ENCODE peak calls at places on chromosomes 13 and 19, in five cellular contexts. M is stimulated activated CD4-positive, alpha-beta T cell treated with anti-CD3 and anti-CD28 coated beads, TNF-alpha, amount 100 ng/mL, for 48 hours; F is activated CD4-positive, alpha-beta T cell treated with anti-CD3 and anti-CD28 coated beads, Interleukin-2, amount 10 ng/mL, durations not matched to agents 7 days and 5 days; J is activated T-helper 1 cell treated with anti-CD3 and anti-CD28 coated beads, Interleukin-12 subunit alpha, Interleukin-12 subunit beta, Interleukin-2, Interleukin-4 antibody, amounts not matched to agents 30 ng/mL and 10 ng/mL and 1 ng/mL, durations not matched to agents 14 hours and 24 hours and 36 hours; Z is BE2C. N is an unnamed sample.
A peak's percentile ranks its signal among the peaks of the same experiment; 100 is the strongest.

GRCh38 chr13:113991676-113992179 is 17.9 kb upstream of the C13orf46 start:
- DNase-seq in M (no peak), F (no peak), J (no peak), Z (no peak), N (no peak)

GRCh38 chr19:7645159-7645558 is 8.2 kb downstream of the STXBP2 start:
- DNase-seq in M (no peak), F (no peak), J (no peak), Z (no peak), N (no peak)

GRCh38 chr19:12611361-12611699 is 610 bp downstream of the ZNF791 start:
- DNase-seq in M (no peak), F (peak; percentile 12), J (no peak), Z (peak; percentile 65), N (peak; percentile 79)

GRCh38 chr13:95447766-95448165 is 104.8 kb upstream of the CLDN10 start:
- DNase-seq in M (no peak), F (no peak), J (no peak), Z (no peak), N (no peak)

GRCh38 chr13:36261011-36261410 is 36.6 kb downstream of the CCDC169 start:
- DNase-seq in M (no peak), F (no peak), J (no peak), Z (no peak), N (no peak)

GRCh38 chr13:34153428-34154180 is 335.7 kb downstream of the RFC3 start:
- DNase-seq in M (no peak), F (no peak), J (no peak), Z (peak; percentile 19), N (no peak)

GRCh38 chr13:19984430-19985218 is 26.1 kb downstream of the ZMYM2 start:
- DNase-seq in M (no peak), F (peak; percentile 12), J (no peak), Z (no peak), N (peak; percentile 19)

GRCh38 chr13:98476106-98476505 is 100.8 kb downstream of the STK24 start:
- DNase-seq in M (peak; percentile 51), F (peak; percentile 65), J (peak; percentile 56), Z (no peak), N (no peak)

GRCh38 chr13:20609145-20609544 is 42.2 kb downstream of the IFT88 start:
- DNase-seq in M (no peak), F (no peak), J (no peak), Z (no peak), N (no peak)

GRCh38 chr19:4800591-4801081 is 9.1 kb downstream of the FEM1A start:
- DNase-seq in M (no peak), F (no peak), J (no peak), Z (no peak), N (no peak)

GRCh38 chr19:10388957-10389356 is 8.6 kb upstream of the TYK2 start:
- DNase-seq in M (peak; percentile 77), F (peak; percentile 80), J (peak; percentile 61), Z (peak; percentile 87), N (peak; percentile 82)

GRCh38 chr19:4556574-4557185 is 2.8 kb downstream of the SEMA6B start:
- DNase-seq in M (peak; percentile 42), F (peak; percentile 14), J (no peak), Z (peak; percentile 87), N (peak; percentile 33)

GRCh38 chr19:58562126-58563033 is 4.0 kb upstream of the UBE2M start:
- DNase-seq in M (no peak), F (peak; percentile 46), J (no peak), Z (peak; percentile 51), N (no peak)

GRCh38 chr13:65555973-65556372 is 1674.2 kb downstream of the PCDH9 start:
- DNase-seq in M (no peak), F (no peak), J (no peak), Z (peak; percentile 62), N (no peak)

GRCh38 chr19:5037936-5038335 is 69.0 kb downstream of the KDM4B start:
- DNase-seq in M (no peak), F (no peak), J (no peak), Z (peak; percentile 91), N (no peak)

GRCh38 chr19:17679526-17680234 is 8.5 kb downstream of the UNC13A start:
- DNase-seq in M (no peak), F (no peak), J (no peak), Z (no peak), N (no peak)

GRCh38 chr13:21435231-21435630 is 23.9 kb downstream of the ZDHHC20 start:
- DNase-seq in M (no peak), F (no peak), J (no peak), Z (no peak), N (no peak)

GRCh38 chr19:3042545-3043267 is 13.6 kb upstream of the TLE2 start:
- DNase-seq in M (no peak), F (no peak), J (no peak), Z (no peak), N (no peak)

GRCh38 chr13:30319703-30320102 is 12.4 kb upstream of the KATNAL1 start:
- DNase-seq in M (no peak), F (no peak), J (no peak), Z (no peak), N (no peak)

GRCh38 chr19:6229216-6229913 is 50.4 kb downstream of the MLLT1 start:
- DNase-seq in M (no peak), F (no peak), J (no peak), Z (peak; percentile 2), N (no peak)

GRCh38 chr19:49591731-49592485 is 926 bp downstream of the PRR12 start:
- DNase-seq in M (peak; percentile 49), F (peak; percentile 54), J (no peak), Z (peak; percentile 53), N (peak; percentile 64)

GRCh38 chr13:20182231-20182846 is 10.4 kb downstream of the GJB2 start:
- DNase-seq in M (no peak), F (peak; percentile 68), J (no peak), Z (peak; percentile 58), N (peak; percentile 88)

GRCh38 chr19:33482486-33482885 is 39.1 kb downstream of the PEPD start:
- DNase-seq in M (no peak), F (no peak), J (no peak), Z (no peak), N (no peak)

GRCh38 chr13:45851171-45851889 is at the start of gene SIAH3:
- DNase-seq in M (no peak), F (peak; percentile 21), J (no peak), Z (no peak), N (peak; percentile 63)

GRCh38 chr13:31952641-31953380 is 78.8 kb upstream of the FRY start:
- DNase-seq in M (no peak), F (no peak), J (no peak), Z (no peak), N (no peak)

GRCh38 chr19:10520652-10521318 is 3.5 kb upstream of the S1PR5 start:
- DNase-seq in M (no peak), F (no peak), J (no peak), Z (no peak), N (peak; percentile 39)

GRCh38 chr13:28138012-28138755 is at the start of gene PAN3:
- DNase-seq in M (peak; percentile 83), F (peak; percentile 93), J (peak; percentile 89), Z (peak; percentile 94), N (peak; percentile 96)

GRCh38 chr19:15227261-15227660 is 5.0 kb downstream of the EPHX3 start:
- DNase-seq in M (no peak), F (no peak), J (no peak), Z (no peak), N (no peak)

GRCh38 chr13:36920612-36921185 is 661 bp upstream of the SMAD9 start:
- DNase-seq in M (no peak), F (no peak), J (no peak), Z (no peak), N (no peak)